ENCODE peak calls at places on chromosomes 11 and 22, in seven cellular contexts. E is dorsolateral prefrontal cortex, Y is heart right ventricle, U is tibial artery, F is neural progenitor cell, B is aorta, T is heart left ventricle. Q is an unnamed sample.

GRCh38 chr11:31671681-31672080 is 139.4 kb downstream of the PAX6 start:
- DNase-seq in E (no peak), Y (no peak), U (no peak), F (no peak), B (no peak), T (no peak), Q (no peak)

GRCh38 chr11:77182542-77183420 is 54.7 kb downstream of the MYO7A start:
- DNase-seq in E (no peak), Y (no peak), U (no peak), F (no peak), B (no peak), T (no peak), Q (no peak)

GRCh38 chr22:23067023-23067650 is 3.2 kb upstream of the GNAZ start:
- DNase-seq in E (peak; percentile 5), Y (peak; percentile 4), U (peak; percentile 49), F (no peak), B (peak; percentile 45), T (peak; percentile 21), Q (no peak)

GRCh38 chr11:13008625-13009475 is at the start of gene RASSF10:
- DNase-seq in E (peak; percentile 28), Y (peak; percentile 71), U (no peak), F (peak; percentile 94), B (peak; percentile 82), T (peak; percentile 68), Q (peak; percentile 47)

GRCh38 chr11:56706486-56706885 is 7.6 kb downstream of the OR9G1 start:
- DNase-seq in E (no peak), Y (no peak), U (no peak), F (no peak), B (no peak), T (no peak), Q (no peak)

GRCh38 chr11:109552376-109552775 is 130.4 kb downstream of the C11orf87 start:
- DNase-seq in E (no peak), Y (no peak), U (no peak), F (no peak), B (no peak), T (no peak), Q (no peak)

GRCh38 chr11:9004310-9004945 is 627 bp upstream of the NRIP3 start:
- DNase-seq in E (no peak), Y (peak; percentile 21), U (no peak), F (peak; percentile 74), B (peak; percentile 80), T (no peak), Q (no peak)

GRCh38 chr22:49817359-49817758 is 10.3 kb downstream of the BRD1 start:
- DNase-seq in E (no peak), Y (no peak), U (no peak), F (no peak), B (peak; percentile 1), T (no peak), Q (no peak)

GRCh38 chr11:32088117-32088941 is 2.5 kb upstream of the RCN1 start:
- DNase-seq in E (no peak), Y (peak; percentile 43), U (peak; percentile 86), F (no peak), B (peak; percentile 86), T (peak; percentile 70), Q (peak; percentile 96)

GRCh38 chr22:49324527-49325491 is 502.9 kb downstream of the BRD1 start:
- DNase-seq in E (no peak), Y (no peak), U (no peak), F (no peak), B (peak; percentile 64), T (no peak), Q (no peak)

GRCh38 chr11:108672113-108672512 is 7.2 kb downstream of the DDX10 start:
- DNase-seq in E (no peak), Y (no peak), U (no peak), F (peak; percentile 13), B (no peak), T (no peak), Q (peak; percentile 92)

GRCh38 chr22:38966379-38966700 is 8.9 kb downstream of the APOBEC3A start:
- DNase-seq in E (no peak), Y (no peak), U (no peak), F (no peak), B (peak; percentile 42), T (no peak), Q (no peak)

GRCh38 chr11:79400717-79401330 is 40.0 kb downstream of the TENM4 start:
- DNase-seq in E (peak; percentile 22), Y (peak; percentile 39), U (no peak), F (peak; percentile 65), B (peak; percentile 79), T (peak; percentile 33), Q (peak; percentile 36)

GRCh38 chr11:2258501-2259465 is 11.6 kb downstream of the ASCL2 start:
- DNase-seq in E (no peak), Y (no peak), U (peak; percentile 54), F (no peak), B (peak; percentile 69), T (no peak), Q (no peak)

GRCh38 chr11:2507945-2508749 is 63.3 kb downstream of the KCNQ1 start:
- DNase-seq in E (peak; percentile 6), Y (no peak), U (peak; percentile 51), F (no peak), B (peak; percentile 57), T (peak; percentile 24), Q (no peak)

GRCh38 chr11:35364101-35364780 is 55.1 kb downstream of the SLC1A2 start:
- DNase-seq in E (peak; percentile 56), Y (peak; percentile 36), U (peak; percentile 91), F (peak; percentile 13), B (peak; percentile 83), T (peak; percentile 82), Q (peak; percentile 50)

GRCh38 chr22:37298748-37299495 is 16.6 kb downstream of the CYTH4 start:
- DNase-seq in E (no peak), Y (no peak), U (no peak), F (no peak), B (no peak), T (no peak), Q (no peak)
- H3K4me3 ChIP-seq in E (no peak overlapping the region), Y (no peak overlapping the region), U (no peak overlapping the region), F (no peak overlapping the region), B (no peak overlapping the region), T (no peak overlapping the region), Q (no peak overlapping the region)

DNA sequence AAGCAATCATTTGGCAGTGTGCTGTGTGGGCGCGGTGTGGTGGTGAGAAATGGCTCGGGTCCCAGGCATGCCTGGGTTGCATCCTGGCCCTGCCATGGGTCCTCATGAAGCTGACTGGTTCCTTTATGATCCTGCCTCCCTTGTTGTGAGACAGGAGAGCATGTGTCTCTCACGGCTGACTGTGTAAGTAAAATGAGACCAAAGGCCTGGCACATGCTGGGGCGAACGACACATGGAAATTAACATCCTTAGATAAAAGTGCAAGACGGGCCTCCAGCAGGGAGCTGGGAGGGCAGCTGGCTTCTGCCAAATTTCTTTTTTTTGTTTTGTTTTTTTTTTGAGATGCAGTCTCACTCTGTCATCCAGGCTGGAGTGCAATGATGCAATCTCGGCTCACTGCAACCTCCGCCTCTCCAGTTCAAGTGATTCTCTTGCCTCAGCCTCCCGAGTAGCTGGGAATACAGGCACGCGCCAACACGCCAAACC is 9.4 kb upstream of the FBLN1 start:
- DNase-seq in E (peak; percentile 17), Y (no peak), U (peak; percentile 84), F (no peak), B (peak; percentile 72), T (peak; percentile 55), Q (peak; percentile 53)
- H3K27ac ChIP-seq in E (no peak overlapping the region), Y (no peak overlapping the region), U (no peak overlapping the region), F (no peak overlapping the region), B (no peak overlapping the region), T (no peak overlapping the region), Q (no peak overlapping the region)

DNA sequence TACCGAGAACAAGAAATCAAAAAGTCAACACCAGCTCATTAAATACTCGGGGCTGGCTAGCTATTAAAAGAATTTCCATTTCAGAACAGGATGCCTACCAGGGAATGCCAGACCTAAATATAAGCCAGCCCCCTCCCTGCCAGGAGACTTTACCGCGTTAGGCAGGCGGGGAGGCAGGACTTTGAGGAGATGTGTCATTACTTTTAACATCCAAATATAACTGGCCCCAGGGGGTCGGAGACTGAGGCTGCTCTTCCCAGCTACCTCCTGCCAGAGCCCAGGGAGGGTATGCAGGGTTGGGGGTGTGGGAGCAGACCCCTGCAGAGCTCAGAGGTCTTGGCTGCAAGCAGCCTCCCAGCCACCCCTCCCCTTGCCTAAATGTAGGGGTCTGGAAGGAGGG is 183.5 kb downstream of the DSCAML1 start:
- DNase-seq in E (no peak), Y (no peak), U (no peak), F (peak; percentile 29), B (no peak), T (no peak), Q (peak; percentile 12)
- H3K4me3 ChIP-seq in E (no peak overlapping the region), Y (no peak overlapping the region), U (no peak overlapping the region), F (no peak overlapping the region), B (no peak overlapping the region), T (no peak overlapping the region), Q (no peak overlapping the region)

GRCh38 chr11:75158241-75158640 is 7.3 kb downstream of the SLCO2B1 start:
- DNase-seq in E (no peak), Y (no peak), U (no peak), F (no peak), B (no peak), T (no peak), Q (no peak)
- H3K27ac ChIP-seq in E (peak overlapping the region; percentile 78), Y (no peak overlapping the region), U (no peak overlapping the region), F (no peak overlapping the region), B (no peak overlapping the region), T (no peak overlapping the region), Q (no peak overlapping the region)

GRCh38 chr11:20668410-20668809 is 976 bp upstream of the NELL1 start:
- DNase-seq in E (no peak), Y (no peak), U (no peak), F (peak; percentile 14), B (no peak), T (no peak), Q (no peak)

GRCh38 chr11:20670932-20671403 is 1.6 kb downstream of the NELL1 start:
- DNase-seq in E (no peak), Y (no peak), U (no peak), F (peak; percentile 34), B (no peak), T (no peak), Q (no peak)

GRCh38 chr11:20668844-20669832 is at the start of gene NELL1:
- DNase-seq in E (no peak), Y (no peak), U (no peak), F (peak; percentile 75), B (no peak), T (no peak), Q (peak; percentile 21)

GRCh38 chr11:20671856-20672546 is 2.6 kb downstream of the NELL1 start:
- DNase-seq in E (no peak), Y (no peak), U (no peak), F (peak; percentile 47), B (no peak), T (no peak), Q (peak; percentile 42)

DNA sequence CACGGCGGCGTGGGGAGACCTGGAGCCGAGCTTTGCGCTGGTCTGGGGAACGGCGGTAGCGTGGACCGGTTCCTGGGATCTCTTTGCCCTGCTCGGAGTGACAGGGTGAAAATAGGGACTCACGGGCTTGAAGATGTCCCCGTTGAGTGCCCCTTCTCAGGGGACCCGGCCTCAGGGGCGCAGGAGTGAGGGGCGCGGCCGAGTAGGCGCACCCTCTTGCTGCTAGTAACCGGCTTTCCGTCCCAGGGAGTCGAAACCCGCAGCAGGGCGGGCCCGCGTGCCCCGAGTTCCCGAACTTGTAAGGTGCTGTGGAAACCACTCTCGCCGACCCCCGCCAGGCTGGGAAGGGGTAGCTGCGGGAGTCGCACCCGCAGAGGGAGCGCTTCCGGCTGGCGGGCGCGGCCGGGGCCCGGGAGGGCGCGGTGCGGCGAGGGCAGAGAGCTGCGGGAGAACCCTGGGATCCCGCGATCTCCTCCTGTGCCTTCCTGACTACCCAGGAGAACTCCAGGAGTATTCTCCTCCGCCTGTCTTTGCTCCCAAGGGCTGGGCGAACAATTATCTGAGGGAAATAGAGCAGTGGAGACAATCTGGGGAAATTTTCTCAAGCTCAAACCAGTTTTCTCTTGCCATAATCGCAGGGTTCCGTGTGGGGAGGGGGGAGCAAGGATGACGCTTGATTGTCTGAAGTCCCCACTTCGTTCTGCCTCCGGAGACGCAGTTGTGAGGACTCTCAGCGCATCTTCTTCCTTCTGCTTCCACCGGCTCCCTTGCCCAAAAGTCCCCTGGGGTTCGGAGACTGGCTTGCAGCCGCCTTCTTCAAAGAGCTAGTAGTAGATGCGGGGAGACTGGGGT is 673 bp downstream of the NELL1 start:
- DNase-seq in E (no peak), Y (no peak), U (no peak), F (peak; percentile 34), B (no peak), T (no peak), Q (peak; percentile 10)
- H3K4me3 ChIP-seq in E (peak overlapping the region; percentile 73), Y (peak overlapping the region; percentile 33), U (no peak overlapping the region), F (peak overlapping the region; percentile 74), B (no peak overlapping the region), T (peak overlapping the region; percentile 24), Q (peak overlapping the region; percentile 35)